ENCODE peak calls at places on chromosomes 6 and 20, in four cellular contexts. P is tibial nerve, G is fibroblast of lung, H is left ventricle myocardium inferior. J is an unnamed sample.

GRCh38 chr6:149761438-149761837 is 11.9 kb downstream of the PCMT1 start:
- DNase-seq in P (no peak), G (no peak), H (no peak), J (no peak)

GRCh38 chr20:1371235-1371782 is 21.5 kb downstream of the FKBP1A start:
- DNase-seq in P (no peak), G (no peak), H (no peak), J (no peak)

GRCh38 chr6:156791261-156791850 is 14.2 kb downstream of the ARID1B start:
- DNase-seq in P (no peak), G (peak), H (no peak), J (no peak)

GRCh38 chr20:58471835-58472164 is 43.4 kb downstream of the APCDD1L start:
- DNase-seq in P (no peak), G (no peak), H (no peak), J (no peak)

GRCh38 chr6:105780146-105780860 is 305.8 kb upstream of the PRDM1 start:
- DNase-seq in P (no peak), G (peak), H (no peak), J (no peak)

GRCh38 chr20:33689973-33690372 is 3.8 kb upstream of the E2F1 start:
- DNase-seq in P (no peak), G (peak), H (no peak), J (no peak)

GRCh38 chr6:133855994-133856393 is 32.9 kb upstream of the TCF21 start:
- DNase-seq in P (no peak), G (no peak), H (no peak), J (no peak)

GRCh38 chr6:5054427-5054873 is 30.7 kb upstream of the PPP1R3G start:
- DNase-seq in P (no peak), G (peak), H (no peak), J (no peak)

GRCh38 chr20:25471020-25471419 is 63.5 kb downstream of the GINS1 start:
- DNase-seq in P (no peak), G (no peak), H (no peak), J (no peak)

GRCh38 chr20:5835234-5835845 is 85.1 kb downstream of the SHLD1 start:
- DNase-seq in P (no peak), G (peak), H (peak), J (no peak)

GRCh38 chr6:161215876-161216615 is 57.8 kb downstream of the AGPAT4 start:
- DNase-seq in P (no peak), G (peak), H (no peak), J (no peak)

GRCh38 chr20:45407067-45407745 is 883 bp upstream of the DBNDD2 start:
- DNase-seq in P (no peak), G (peak), H (peak), J (peak)

GRCh38 chr6:41546475-41546865 is 289 bp downstream of the FOXP4 start:
- DNase-seq in P (no peak), G (no peak), H (no peak), J (no peak)

GRCh38 chr20:58692579-58693225 is at the start of gene NPEPL1:
- DNase-seq in P (peak), G (peak), H (peak), J (peak)

GRCh38 chr20:63102720-63103375 is 96.1 kb upstream of the BHLHE23 start:
- DNase-seq in P (no peak), G (peak), H (peak), J (no peak)

GRCh38 chr20:36606171-36607116 is 865 bp downstream of the RAB5IF start:
- DNase-seq in P (no peak), G (peak), H (no peak), J (no peak)

GRCh38 chr20:64133951-64134407 is 26.6 kb upstream of the NPBWR2 start:
- DNase-seq in P (no peak), G (no peak), H (no peak), J (no peak)
- TF ChIP-seq CTCF in P (no peak), G (peak), H (peak), J (no peak)

DNA sequence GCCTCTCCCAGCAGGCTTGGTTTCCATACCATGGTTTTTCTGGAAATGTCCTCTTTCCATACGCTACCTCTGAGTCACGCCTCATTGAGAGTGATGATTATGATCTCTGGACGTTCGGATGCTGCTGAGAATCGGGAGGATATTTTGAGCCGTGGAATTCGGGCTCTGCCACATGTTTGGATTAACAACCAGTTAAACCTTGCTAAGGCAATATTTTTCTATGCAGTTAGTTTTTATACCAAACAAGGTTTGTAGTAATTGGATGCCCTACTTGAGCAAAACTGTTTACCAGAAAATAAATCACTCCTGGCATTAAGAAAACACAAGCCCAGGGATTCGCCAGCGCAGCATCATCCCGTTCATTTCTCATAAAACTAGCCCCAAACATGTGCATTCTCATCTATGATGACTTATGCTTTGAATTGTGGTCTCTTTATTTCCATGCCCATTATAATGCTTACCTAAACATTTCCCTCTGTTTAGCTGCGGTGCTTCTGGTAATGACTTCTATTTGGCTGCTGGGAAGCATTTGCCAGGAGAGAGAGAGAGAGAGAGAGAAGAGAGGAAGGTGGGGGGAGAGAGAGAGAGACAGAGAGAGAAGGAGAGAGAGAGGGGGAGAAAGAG is 198.9 kb downstream of the CLIC5 start:
- DNase-seq in P (no peak), G (no peak), H (no peak), J (no peak)
- H3K4me3 ChIP-seq in P (no peak), G (no peak), H (no peak), J (no peak)

GRCh38 chr20:49656304-49656703 is 57.4 kb downstream of the B4GALT5 start:
- DNase-seq in P (no peak), G (peak), H (no peak), J (no peak)

GRCh38 chr20:49653925-49654324 is 59.8 kb downstream of the B4GALT5 start:
- DNase-seq in P (no peak), G (no peak), H (no peak), J (no peak)

GRCh38 chr20:49659096-49659495 is 54.6 kb downstream of the B4GALT5 start:
- DNase-seq in P (no peak), G (no peak), H (no peak), J (no peak)

GRCh38 chr20:49658508-49658907 is 55.2 kb downstream of the B4GALT5 start:
- DNase-seq in P (no peak), G (no peak), H (no peak), J (no peak)

DNA sequence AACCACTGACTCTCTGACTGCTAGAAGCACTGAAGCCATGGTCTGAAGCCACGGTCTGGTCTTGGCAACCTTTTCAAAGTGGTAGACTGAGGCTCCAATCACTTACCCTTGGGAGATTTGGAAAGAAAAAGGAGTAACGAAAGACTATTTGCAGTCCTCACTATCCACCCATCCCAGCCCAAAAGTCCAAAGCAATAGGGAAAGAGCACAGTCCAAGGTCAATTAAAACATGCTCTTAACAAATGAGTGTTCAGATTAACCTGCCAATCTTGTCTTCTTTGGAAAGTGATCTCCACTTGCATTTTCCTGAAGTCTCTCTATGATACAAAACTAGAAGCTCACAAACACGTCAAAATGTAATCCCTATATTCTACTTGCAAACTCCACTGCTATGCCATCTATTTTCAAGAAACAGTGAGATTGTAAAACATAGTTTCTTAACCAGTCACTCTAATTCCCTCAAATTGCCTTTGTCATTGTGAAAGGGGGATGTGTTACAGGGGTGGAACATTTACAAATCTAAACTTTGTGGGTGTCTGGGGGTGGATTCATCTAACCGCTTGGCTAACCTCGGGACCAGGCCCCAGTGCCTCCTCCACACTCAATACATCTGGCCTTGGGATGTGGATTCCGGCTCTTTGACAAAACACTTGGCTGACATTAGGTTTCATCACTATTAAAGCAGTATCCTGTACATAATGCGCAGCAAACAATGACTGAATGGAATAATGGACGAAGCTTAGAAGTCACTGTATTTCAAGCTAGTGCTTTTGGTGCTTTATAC is 56.4 kb downstream of the B4GALT5 start:
- DNase-seq in P (no peak), G (peak), H (no peak), J (no peak)
- H3K27ac ChIP-seq in P (peak), G (no peak), H (peak), J (no peak)

DNA sequence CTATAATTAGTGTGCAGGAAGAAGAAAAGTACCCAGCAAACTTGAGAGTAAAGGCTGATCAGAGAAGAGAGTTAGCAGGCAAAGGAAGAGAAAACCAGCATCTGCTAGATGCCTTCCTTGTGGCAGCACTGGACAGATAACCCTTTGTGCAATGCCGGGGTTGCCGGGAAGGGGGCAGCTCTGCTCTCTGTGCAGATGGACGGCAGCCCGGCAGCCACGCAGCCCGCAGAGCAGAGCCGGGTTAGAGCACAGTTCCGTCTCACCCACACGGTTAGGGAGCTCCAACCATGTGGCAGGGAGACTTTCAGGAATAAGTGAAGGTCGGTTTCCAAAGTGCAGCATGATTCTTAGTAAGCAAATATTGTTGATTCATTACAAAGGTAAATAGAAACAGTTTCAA is 80.0 kb upstream of the RPS6KA2 start:
- DNase-seq in P (no peak), G (peak), H (peak), J (no peak)
- TF ChIP-seq CTCF in P (no peak), G (peak), H (peak), J (no peak)

GRCh38 chr6:108616544-108616943 is 55.8 kb downstream of the FOXO3 start:
- DNase-seq in P (no peak), G (no peak), H (no peak), J (no peak)

GRCh38 chr6:108618623-108619152 is 58.0 kb downstream of the FOXO3 start:
- DNase-seq in P (no peak), G (no peak), H (no peak), J (no peak)

GRCh38 chr6:108621117-108621516 is 60.4 kb downstream of the FOXO3 start:
- DNase-seq in P (no peak), G (peak), H (no peak), J (peak)

GRCh38 chr6:108616973-108617372 is 56.3 kb downstream of the FOXO3 start:
- DNase-seq in P (no peak), G (no peak), H (no peak), J (no peak)

DNA sequence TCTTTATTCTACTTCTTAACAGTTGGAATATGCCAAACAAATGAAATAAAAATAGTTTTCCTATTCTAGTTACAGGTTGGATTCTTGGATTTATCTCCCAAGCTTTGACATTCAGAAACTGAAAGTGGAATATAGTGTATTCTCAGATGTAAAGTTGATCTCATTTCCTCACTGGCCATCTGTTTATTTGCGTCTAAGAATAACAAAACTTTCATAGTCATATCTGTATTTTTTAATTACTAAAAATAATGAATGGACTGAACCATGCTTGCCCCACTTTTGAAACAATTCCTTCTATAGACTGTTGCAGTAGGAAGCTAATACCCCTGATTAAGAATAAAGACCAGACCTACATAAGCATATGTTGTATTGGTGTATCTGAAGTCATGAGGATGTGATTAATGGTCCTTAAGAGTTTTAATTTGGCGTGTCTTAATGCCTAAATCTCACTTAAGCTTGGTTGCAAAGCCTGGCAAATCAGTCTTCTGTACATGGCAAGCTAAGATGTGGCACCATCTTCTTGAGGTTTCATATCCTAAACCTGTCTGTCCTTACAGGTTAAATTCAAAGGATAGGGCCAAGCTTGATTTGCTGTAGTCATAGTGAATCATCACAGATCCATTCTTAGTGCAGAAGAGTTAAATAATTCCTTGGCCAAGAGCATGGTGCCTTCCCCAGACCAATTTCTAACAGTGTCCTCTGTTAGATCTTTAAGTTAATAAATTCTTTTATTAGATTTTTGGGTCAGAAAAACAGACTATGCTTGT is 58.9 kb downstream of the FOXO3 start:
- DNase-seq in P (no peak), G (peak), H (no peak), J (no peak)
- H3K4me3 ChIP-seq in P (no peak), G (no peak), H (no peak), J (peak)

GRCh38 chr6:17392978-17393334 is 439 bp upstream of the CAP2 start:
- DNase-seq in P (no peak), G (no peak), H (no peak), J (no peak)
- H3K27ac ChIP-seq in P (no peak), G (peak), H (peak), J (peak)

DNA sequence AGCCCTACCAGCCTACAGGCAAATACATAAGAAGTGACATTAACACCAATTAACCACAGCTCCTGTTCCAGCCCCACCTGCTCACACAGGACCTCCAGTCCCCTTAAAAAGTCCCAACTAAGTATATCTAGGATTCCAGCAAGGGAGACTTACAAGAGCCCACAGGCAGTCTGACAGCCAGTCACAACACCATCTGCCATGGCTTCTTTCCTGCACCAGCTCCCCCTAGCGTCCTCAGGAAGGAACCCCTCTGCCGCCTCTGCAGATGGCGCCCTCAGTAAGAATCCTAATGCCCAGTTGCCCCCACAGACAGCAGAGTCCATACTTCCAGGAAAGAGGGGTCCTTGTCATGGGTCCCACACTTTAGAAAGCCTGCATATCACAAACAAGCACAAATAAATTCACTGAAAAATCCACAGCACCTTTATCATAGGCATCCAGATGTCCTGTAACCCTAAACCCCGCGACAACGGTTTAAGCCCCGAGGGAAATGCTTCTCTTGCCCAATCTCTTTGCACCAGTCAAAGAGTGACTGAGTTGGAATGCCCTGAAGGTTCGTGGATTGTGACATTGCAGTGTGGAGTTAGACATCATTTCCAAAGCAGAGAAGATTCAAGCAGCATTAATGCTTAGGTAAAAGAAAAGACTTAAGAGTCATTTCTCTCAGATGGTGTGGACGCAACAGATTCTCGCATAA is 121.9 kb downstream of the HIVEP2 start:
- DNase-seq in P (no peak), G (no peak), H (no peak), J (no peak)
- TF ChIP-seq CTCF in P (no peak), G (peak), H (peak), J (no peak)